ENCODE peak calls at places on chromosomes 1 and 21, in seven cellular contexts. W, Q, H, I, V, Z and D are unnamed samples.

GRCh38 chr1:2019162-2019542 is at the start of gene GABRD:
- DNase-seq in W (no peak), Q (no peak), H (no peak), I (no peak), V (no peak), Z (no peak), D (no peak)

GRCh38 chr1:226912587-226913176 is 27.4 kb upstream of the COQ8A start:
- DNase-seq in W (peak; percentile 84), Q (peak; percentile 44), H (no peak), I (no peak), V (peak; percentile 35), Z (peak; percentile 81), D (peak; percentile 64)

GRCh38 chr1:19967808-19968207 is 11.6 kb downstream of the PLA2G2A start:
- DNase-seq in W (no peak), Q (no peak), H (no peak), I (no peak), V (peak; percentile 66), Z (no peak), D (peak; percentile 86)

GRCh38 chr1:8903410-8903809 is 24.9 kb upstream of the ENO1 start:
- DNase-seq in W (no peak), Q (peak; percentile 77), H (no peak), I (no peak), V (no peak), Z (no peak), D (no peak)

GRCh38 chr1:53587252-53587992 is 128.2 kb downstream of the DMRTB1 start:
- DNase-seq in W (peak; percentile 30), Q (no peak), H (no peak), I (no peak), V (no peak), Z (no peak), D (peak; percentile 28)

GRCh38 chr21:28922368-28922767 is 70.3 kb downstream of the LTN1 start:
- DNase-seq in W (no peak), Q (no peak), H (no peak), I (no peak), V (no peak), Z (no peak), D (no peak)

GRCh38 chr1:147494998-147495580 is 46.2 kb upstream of the BCL9 start:
- DNase-seq in W (peak; percentile 83), Q (peak; percentile 77), H (peak; percentile 42), I (peak; percentile 56), V (peak; percentile 78), Z (peak; percentile 73), D (peak; percentile 75)

GRCh38 chr1:228410671-228411070 is 4.0 kb upstream of the TRIM11 start:
- DNase-seq in W (peak; percentile 77), Q (no peak), H (no peak), I (no peak), V (no peak), Z (no peak), D (no peak)

GRCh38 chr1:38586993-38587646 is 272.5 kb downstream of the RRAGC start:
- DNase-seq in W (peak; percentile 87), Q (peak; percentile 30), H (no peak), I (no peak), V (no peak), Z (peak; percentile 73), D (peak; percentile 71)

GRCh38 chr1:12448746-12449177 is 169.2 kb downstream of the DHRS3 start:
- DNase-seq in W (no peak), Q (no peak), H (peak; percentile 40), I (no peak), V (no peak), Z (no peak), D (no peak)

GRCh38 chr21:41133896-41134522 is 34.0 kb upstream of the BACE2 start:
- DNase-seq in W (no peak), Q (peak; percentile 41), H (no peak), I (no peak), V (no peak), Z (no peak), D (no peak)

GRCh38 chr1:153661111-153661708 is 2.7 kb downstream of the SNAPIN start:
- DNase-seq in W (no peak), Q (no peak), H (no peak), I (no peak), V (no peak), Z (no peak), D (no peak)

GRCh38 chr1:154006136-154006535 is 15.6 kb downstream of the RPS27 start:
- DNase-seq in W (no peak), Q (no peak), H (no peak), I (no peak), V (no peak), Z (no peak), D (no peak)

GRCh38 chr1:26887125-26887524 is 3.0 kb downstream of the GPN2 start:
- DNase-seq in W (no peak), Q (peak; percentile 46), H (no peak), I (no peak), V (no peak), Z (peak; percentile 7), D (no peak)
- TF ChIP-seq CTCF in W (no peak), Q (peak; percentile 37), H (no peak), I (no peak), V (no peak), Z (peak; percentile 46), D (peak; percentile 15)

DNA sequence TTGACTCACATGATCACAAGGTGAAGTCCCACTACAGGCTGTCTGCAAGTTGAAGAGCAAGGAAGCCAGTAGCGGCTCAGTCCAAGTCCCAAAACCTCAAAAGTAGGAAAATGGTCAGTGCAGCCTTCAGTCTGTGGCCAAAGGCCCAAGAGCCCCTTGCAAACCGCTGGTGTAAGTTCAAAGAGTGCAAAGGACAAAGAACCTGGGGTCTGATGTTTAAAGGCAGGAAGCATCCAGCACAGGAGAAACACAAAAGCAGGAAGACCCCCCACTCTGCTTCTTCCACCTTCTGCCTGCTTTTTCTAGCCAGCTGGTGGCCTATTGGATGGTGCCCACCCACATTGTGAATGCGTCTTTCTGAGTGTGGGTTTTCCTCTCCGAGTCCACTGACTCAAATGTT is 2222.6 kb downstream of the MRPL39 start:
- DNase-seq in W (no peak), Q (no peak), H (no peak), I (no peak), V (no peak), Z (no peak), D (no peak)
- H3K9me3 ChIP-seq in W (no peaks in the 10 kb centered on the region), Q (no peaks in the 10 kb centered on the region), H (no peaks in the 10 kb centered on the region), I (no peaks in the 10 kb centered on the region), V (no peaks in the 10 kb centered on the region), Z (no peaks in the 10 kb centered on the region), D (no peaks in the 10 kb centered on the region)

GRCh38 chr1:28150125-28150780 is 26.2 kb downstream of the PTAFR start:
- DNase-seq in W (peak; percentile 58), Q (no peak), H (no peak), I (no peak), V (no peak), Z (no peak), D (no peak)

GRCh38 chr1:28148880-28149195 is 27.7 kb downstream of the PTAFR start:
- DNase-seq in W (peak; percentile 14), Q (no peak), H (no peak), I (no peak), V (no peak), Z (no peak), D (no peak)

GRCh38 chr1:28144203-28145135 is 32.0 kb downstream of the PTAFR start:
- DNase-seq in W (peak; percentile 19), Q (peak; percentile 49), H (no peak), I (no peak), V (no peak), Z (no peak), D (no peak)

GRCh38 chr1:28145728-28146127 is 30.8 kb downstream of the PTAFR start:
- DNase-seq in W (no peak), Q (no peak), H (no peak), I (no peak), V (no peak), Z (no peak), D (no peak)

GRCh38 chr1:28147264-28148094 is 29.0 kb downstream of the PTAFR start:
- DNase-seq in W (peak; percentile 49), Q (no peak), H (no peak), I (no peak), V (no peak), Z (no peak), D (no peak)
- TF ChIP-seq POLR2A in W (no peak), Q (no peak), H (no peak), I (no peak), V (no peak), Z (no peak), D (no peak)

DNA sequence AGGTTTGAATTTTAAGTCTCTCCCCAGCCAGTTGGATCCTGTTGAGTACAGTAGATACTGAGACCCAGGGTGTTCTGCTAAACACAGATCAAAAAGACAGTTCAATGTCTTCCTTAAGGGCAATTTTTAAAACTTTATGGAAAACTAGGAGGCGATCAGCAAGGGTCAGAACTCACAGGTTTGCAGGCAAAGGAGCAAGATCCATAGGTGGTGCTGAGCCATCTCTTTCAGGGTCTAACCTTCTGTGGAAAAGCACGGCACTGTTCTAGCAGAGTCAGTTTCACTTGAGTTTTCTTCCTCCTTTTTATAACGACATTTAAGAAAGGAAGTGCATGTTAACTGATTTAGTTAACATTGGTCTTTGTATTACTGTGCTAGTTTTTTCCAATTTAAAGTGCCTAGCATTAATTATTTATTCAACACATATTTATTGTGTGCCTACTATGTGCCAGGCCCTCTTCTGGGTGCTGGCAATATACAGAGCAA is at the start of gene CD84:
- DNase-seq in W (no peak), Q (no peak), H (no peak), I (no peak), V (no peak), Z (no peak), D (no peak)
- TF ChIP-seq CTCF in W (no peak), Q (no peak), H (no peak), I (no peak), V (no peak), Z (no peak), D (no peak)